ENCODE peak calls at places on chromosomes 11 and 22, in five cellular contexts. Y is body of pancreas, D is ascending aorta, I is ovary, W is PC-9. E is an unnamed sample. For H3K27me3, the result is how much of the 10 kb centered on the place peaks cover.

GRCh38 chr11:104967493-104968364 is 645 bp downstream of the CASP4 start:
- DNase-seq in Y (no peak), D (no peak), I (no peak), W (peak), E (no peak)

GRCh38 chr11:68750197-68750987 is 928 bp downstream of the TESMIN start:
- DNase-seq in Y (peak), D (no peak), I (peak), W (no peak), E (no peak)

GRCh38 chr11:67776834-67777530 is 102.6 kb upstream of the ALDH3B2 start:
- DNase-seq in Y (no peak), D (no peak), I (no peak), W (no peak), E (no peak)

GRCh38 chr11:45993438-45994064 is 71.1 kb downstream of the LARGE2 start:
- DNase-seq in Y (peak), D (no peak), I (peak), W (no peak), E (no peak)

GRCh38 chr11:66002648-66003225 is 434 bp downstream of the BANF1 start:
- DNase-seq in Y (peak), D (no peak), I (peak), W (peak), E (no peak)

GRCh38 chr22:19287076-19287724 is 4.3 kb downstream of the CLTCL1 start:
- DNase-seq in Y (no peak), D (no peak), I (no peak), W (no peak), E (no peak)

GRCh38 chr22:18954333-18954732 is 18.2 kb upstream of the PRODH start:
- DNase-seq in Y (peak), D (no peak), I (peak), W (no peak), E (peak)

GRCh38 chr11:73570415-73571114 is 27.3 kb downstream of the FAM168A start:
- DNase-seq in Y (no peak), D (no peak), I (no peak), W (peak), E (no peak)

GRCh38 chr22:23216331-23217170 is 36.2 kb downstream of the BCR start:
- DNase-seq in Y (no peak), D (no peak), I (no peak), W (no peak), E (no peak)

GRCh38 chr11:33317662-33318061 is 60.5 kb downstream of the HIPK3 start:
- DNase-seq in Y (no peak), D (no peak), I (no peak), W (no peak), E (no peak)

GRCh38 chr11:68146704-68147474 is 25.7 kb upstream of the CHKA start:
- DNase-seq in Y (peak), D (no peak), I (no peak), W (peak), E (no peak)

GRCh38 chr11:60367009-60367408 is 11.3 kb upstream of the MS4A7 start:
- DNase-seq in Y (no peak), D (no peak), I (no peak), W (no peak), E (no peak)

GRCh38 chr11:61718613-61719302 is 33.7 kb upstream of the MYRF start:
- DNase-seq in Y (no peak), D (no peak), I (peak), W (no peak), E (no peak)

GRCh38 chr22:24108073-24108472 is 73.2 kb upstream of the SUSD2 start:
- DNase-seq in Y (no peak), D (no peak), I (no peak), W (no peak), E (no peak)

GRCh38 chr11:75268626-75269366 is 28.2 kb downstream of the TPBGL start:
- DNase-seq in Y (no peak), D (peak), I (no peak), W (no peak), E (no peak)

GRCh38 chr22:23116506-23117263 is 25.1 kb downstream of the RSPH14 start:
- DNase-seq in Y (no peak), D (no peak), I (no peak), W (no peak), E (no peak)

GRCh38 chr11:59418151-59418550 is 8.1 kb downstream of the OR5A2 start:
- DNase-seq in Y (no peak), D (no peak), I (no peak), W (no peak), E (no peak)

DNA sequence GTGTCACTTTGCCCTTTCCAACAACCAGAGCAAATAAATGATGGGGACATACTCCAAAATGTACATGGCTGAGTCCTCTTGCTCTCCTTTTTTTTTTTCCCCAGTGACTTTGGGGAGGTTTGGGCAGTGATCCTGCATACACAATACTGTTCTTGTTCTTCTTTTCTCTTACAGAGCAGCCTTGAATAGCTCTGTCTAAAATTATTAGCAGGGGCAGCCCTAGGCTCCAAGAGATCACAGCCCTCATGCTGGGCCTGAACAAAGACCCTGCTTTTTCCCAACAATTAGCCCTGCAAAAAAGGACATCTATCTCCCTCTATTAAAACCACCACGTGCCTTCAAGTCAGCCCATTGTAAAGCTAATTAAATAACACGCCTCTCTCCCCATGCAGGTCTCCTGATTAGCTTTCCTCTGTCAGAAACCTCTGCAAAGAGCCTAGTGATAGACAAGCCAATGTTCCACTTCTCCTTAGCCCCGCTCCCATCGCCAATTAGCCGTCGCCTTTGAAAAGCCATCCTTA is 54.7 kb downstream of the ETS1 start:
- DNase-seq in Y (no peak), D (no peak), I (no peak), W (no peak), E (no peak)
- H3K27me3 ChIP-seq in Y (under half), D (under half), I (under half), W (under half), E (under half)

GRCh38 chr22:43188829-43189545 is 2.1 kb upstream of the TTLL12 start:
- DNase-seq in Y (no peak), D (no peak), I (no peak), W (no peak), E (no peak)

GRCh38 chr22:43187171-43188099 is 501 bp upstream of the TTLL12 start:
- DNase-seq in Y (peak), D (peak), I (peak), W (peak), E (peak)

GRCh38 chr22:43186272-43187170 is at the start of gene TTLL12:
- DNase-seq in Y (peak), D (no peak), I (peak), W (no peak), E (no peak)

GRCh38 chr22:43183496-43184263 is 3.3 kb downstream of the TTLL12 start:
- DNase-seq in Y (no peak), D (no peak), I (no peak), W (peak), E (no peak)

DNA sequence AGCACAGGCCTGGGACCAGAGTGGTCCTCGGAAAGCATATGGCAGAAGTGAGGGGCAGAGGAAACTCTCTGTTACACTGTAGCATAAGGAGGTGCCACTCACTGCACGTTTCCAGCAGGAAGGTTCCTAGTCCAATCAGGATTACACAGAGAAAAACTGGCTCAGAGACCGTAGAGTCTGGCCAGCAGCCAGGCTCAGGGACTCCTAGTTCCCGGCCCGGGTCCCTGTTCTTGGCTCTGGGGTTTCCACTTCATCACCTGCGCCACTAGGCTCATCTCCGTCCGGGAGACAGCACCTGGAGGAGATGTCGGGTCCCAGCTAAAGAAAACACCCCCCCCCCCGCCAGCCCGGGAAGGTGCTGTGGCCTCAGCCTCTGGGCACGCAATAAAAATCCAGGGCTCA is 1.1 kb downstream of the TTLL12 start:
- DNase-seq in Y (peak), D (no peak), I (peak), W (no peak), E (no peak)
- H3K4me3 ChIP-seq in Y (peak), D (peak), I (peak), W (peak), E (peak)

GRCh38 chr11:35621620-35622019 is 3.4 kb downstream of the FJX1 start:
- DNase-seq in Y (no peak), D (no peak), I (no peak), W (no peak), E (no peak)

GRCh38 chr11:35619030-35619753 is 932 bp downstream of the FJX1 start:
- DNase-seq in Y (peak), D (no peak), I (peak), W (peak), E (no peak)

GRCh38 chr11:35618497-35619029 is 303 bp downstream of the FJX1 start:
- DNase-seq in Y (peak), D (no peak), I (no peak), W (peak), E (no peak)

GRCh38 chr11:35622070-35622469 is 3.8 kb downstream of the FJX1 start:
- DNase-seq in Y (no peak), D (no peak), I (no peak), W (peak), E (no peak)

DNA sequence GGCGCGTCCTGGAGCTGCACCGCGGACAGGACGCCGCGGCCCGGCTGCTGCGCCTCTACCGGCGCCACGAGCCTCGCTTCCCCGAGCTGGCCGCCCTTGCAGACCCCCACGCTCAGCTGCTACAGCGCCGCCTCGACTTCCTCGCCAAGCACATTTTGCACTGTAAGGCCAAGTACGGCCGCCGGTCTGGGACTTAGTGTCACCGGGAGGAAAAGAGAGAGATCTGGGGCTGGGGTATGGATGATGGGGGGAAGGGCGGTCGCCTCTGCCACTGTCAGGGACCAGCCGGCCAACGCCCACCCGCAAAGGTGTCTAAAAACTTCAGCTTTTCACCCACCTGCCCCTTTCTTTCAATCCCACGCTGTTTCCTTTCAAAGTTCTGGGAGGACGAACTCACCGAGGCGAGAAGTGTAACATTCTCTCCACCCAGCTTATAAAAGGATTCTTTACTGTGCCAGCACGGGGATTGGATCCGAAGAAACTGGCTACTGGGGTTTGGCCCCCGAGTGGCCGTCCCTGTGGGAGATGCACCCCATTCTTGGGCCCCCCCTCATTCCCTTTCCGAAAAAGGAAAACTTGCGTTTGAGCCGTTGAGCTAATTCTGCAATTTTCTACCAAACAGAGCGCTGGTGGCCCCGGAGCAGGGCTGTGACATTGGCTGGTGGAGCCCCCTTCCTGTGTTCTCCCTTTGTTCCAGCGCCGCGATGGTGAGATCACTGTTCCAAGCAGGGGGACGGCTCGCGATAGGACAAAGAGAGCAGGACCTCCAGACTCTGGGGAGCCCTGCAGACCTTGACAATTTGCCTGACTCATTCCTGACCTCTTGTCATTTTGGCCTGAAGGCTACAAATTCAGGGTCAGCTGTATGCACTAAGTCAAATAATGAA is 1.7 kb downstream of the FJX1 start:
- DNase-seq in Y (peak), D (no peak), I (peak), W (peak), E (no peak)
- H3K27me3 ChIP-seq in Y (under half), D (under half), I (under half), W (under half), E (under half)

GRCh38 chr22:46066691-46067090 is 83.6 kb upstream of the PPARA start:
- DNase-seq in Y (no peak), D (peak), I (no peak), W (no peak), E (peak)
- H3K4me3 ChIP-seq in Y (no peak), D (peak), I (peak), W (no peak), E (peak)

GRCh38 chr22:26170112-26170492 is 840 bp downstream of the SEZ6L start:
- DNase-seq in Y (no peak), D (no peak), I (no peak), W (no peak), E (no peak)
- H3K27me3 ChIP-seq in Y (under half), D (under half), I (under half), W (under half), E (under half)

GRCh38 chr11:35171226-35171625 is 32.3 kb downstream of the CD44 start:
- DNase-seq in Y (no peak), D (no peak), I (no peak), W (no peak), E (no peak)

GRCh38 chr11:35177370-35177769 is 38.4 kb downstream of the CD44 start:
- DNase-seq in Y (no peak), D (no peak), I (no peak), W (no peak), E (no peak)

GRCh38 chr11:35173011-35173511 is 34.1 kb downstream of the CD44 start:
- DNase-seq in Y (peak), D (no peak), I (no peak), W (peak), E (peak)

GRCh38 chr11:35173620-35174278 is 34.8 kb downstream of the CD44 start:
- DNase-seq in Y (no peak), D (no peak), I (no peak), W (peak), E (no peak)

DNA sequence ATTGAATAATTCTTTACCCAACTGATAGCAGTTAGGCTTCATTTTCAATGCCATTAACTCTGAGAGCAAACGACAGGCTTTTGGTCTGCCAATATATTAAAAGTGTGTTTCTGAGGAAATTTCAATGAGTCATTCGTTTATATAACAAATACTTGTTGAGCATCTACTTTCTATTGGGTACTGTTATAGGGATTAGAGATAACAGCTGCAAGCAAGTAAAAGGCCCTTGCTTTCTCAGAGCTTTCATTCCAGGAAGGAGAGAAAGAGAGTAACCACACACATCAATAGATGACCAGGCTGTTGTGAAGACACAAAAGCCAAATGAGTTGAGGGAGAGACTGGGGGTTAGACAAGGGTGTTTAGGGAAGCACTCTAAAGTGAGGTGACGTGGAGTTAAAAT is 35.7 kb downstream of the CD44 start:
- DNase-seq in Y (no peak), D (no peak), I (no peak), W (peak), E (no peak)
- H3K4me3 ChIP-seq in Y (no peak), D (no peak), I (no peak), W (peak), E (no peak)

DNA sequence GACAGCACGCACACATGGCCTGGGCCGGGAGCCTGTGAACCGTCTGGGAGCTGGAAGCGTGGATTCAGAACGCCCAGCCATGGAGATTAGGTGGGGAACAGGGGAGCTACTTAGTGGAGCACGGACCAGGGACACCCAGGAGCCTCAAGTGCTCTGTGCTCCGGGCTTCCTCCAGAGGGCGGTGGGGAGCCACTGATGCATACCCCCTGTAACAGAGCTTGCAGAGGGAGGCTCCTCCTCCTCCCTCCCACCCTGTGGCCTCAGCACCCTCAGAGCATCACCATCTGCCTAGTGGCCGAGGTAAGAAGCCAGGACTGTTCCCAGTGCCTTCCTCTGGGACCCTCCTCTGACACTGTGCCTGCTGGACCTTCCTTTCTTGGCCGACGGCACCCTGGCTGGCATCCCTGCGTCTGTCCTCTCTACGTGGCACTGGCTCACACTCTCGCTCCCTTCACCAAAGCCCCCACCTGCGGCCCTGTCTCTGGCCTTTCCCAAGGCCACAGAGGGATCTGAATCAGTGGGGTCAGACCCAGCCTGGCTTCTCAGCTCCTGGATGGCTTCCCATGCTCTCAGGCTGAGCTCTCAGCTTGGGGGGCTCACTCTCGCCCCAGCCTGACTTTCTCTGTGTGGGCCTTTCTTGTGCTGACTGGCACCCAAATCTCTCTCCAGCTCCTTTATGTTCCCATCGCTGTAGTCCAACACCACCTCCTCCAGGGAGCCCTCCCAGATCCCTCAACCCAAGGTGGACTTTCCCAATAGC is 780.9 kb downstream of the BRD1 start:
- DNase-seq in Y (peak), D (no peak), I (no peak), W (no peak), E (no peak)
- H3K27me3 ChIP-seq in Y (under half), D (under half), I (under half), W (half or more), E (under half)

DNA sequence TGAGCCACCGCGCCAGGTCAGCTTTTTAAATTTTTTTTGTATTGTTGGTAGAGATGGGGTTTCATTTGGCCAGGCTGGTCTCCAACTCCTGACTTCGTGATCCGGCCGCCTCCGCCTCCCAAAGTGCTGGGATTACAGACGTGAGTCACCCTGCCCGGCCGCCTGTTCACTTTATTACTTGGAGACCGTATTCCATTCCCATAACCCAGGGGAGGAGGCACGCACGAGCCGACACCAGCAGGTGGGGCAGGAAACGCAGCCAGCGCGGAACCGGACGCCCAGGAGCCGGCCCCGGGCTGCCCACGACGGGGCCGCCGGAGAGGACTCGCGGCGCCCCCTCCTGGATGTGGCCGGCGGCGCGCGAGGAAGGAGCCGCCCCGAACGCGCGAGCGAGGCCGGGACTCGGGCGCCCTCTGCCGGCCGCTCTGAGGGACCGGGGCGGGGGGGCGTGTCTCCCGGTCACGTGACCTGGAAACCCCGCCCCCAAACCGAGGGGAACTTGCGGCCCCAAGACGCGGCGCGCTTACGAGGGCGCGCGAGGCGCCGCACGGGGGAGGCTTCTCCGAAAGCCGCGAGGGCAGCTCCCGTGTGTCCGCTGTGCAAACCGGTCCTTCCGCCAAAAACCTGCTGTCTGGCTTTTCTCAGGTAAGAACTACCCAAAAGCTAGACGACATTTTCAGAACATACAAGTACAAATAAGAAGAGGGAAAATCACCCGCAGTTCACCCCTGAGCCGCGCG is 11.6 kb upstream of the RNH1 start:
- DNase-seq in Y (peak), D (peak), I (peak), W (peak), E (peak)
- H3K4me3 ChIP-seq in Y (no peak), D (peak), I (peak), W (peak), E (peak)